ENCODE peak calls at places on chromosomes 2 and 18, in four cellular contexts. Y is KG1, J is AG04449, E is neuronal stem cell. B is an unnamed sample.

GRCh38 chr2:26302846-26303245 is 43.1 kb upstream of the SELENOI start:
- DNase-seq in E (no peak), Y (no peak), J (no peak), B (no peak)

GRCh38 chr2:171308280-171309054 is 125.3 kb downstream of the METTL8 start:
- DNase-seq in J (no peak), E (no peak), Y (no peak), B (no peak)

GRCh38 chr2:111252436-111252835 is 131.7 kb downstream of the BCL2L11 start:
- DNase-seq in E (no peak), Y (no peak), J (no peak), B (no peak)

GRCh38 chr2:84906900-84907714 is 1.7 kb downstream of the TMSB10 start:
- DNase-seq in E (peak; percentile 61), J (no peak), Y (peak; percentile 32), B (peak; percentile 45)

GRCh38 chr2:97726311-97727064 is 13.1 kb downstream of the ZAP70 start:
- DNase-seq in Y (no peak), J (no peak), E (no peak), B (no peak)

GRCh38 chr2:201057715-201058248 is 13.7 kb downstream of the HYCC2 start:
- DNase-seq in Y (no peak), J (no peak), E (no peak), B (no peak)

GRCh38 chr2:240355001-240355891 is 80.2 kb upstream of the GPC1 start:
- DNase-seq in E (no peak), J (no peak), Y (no peak), B (no peak)

GRCh38 chr2:162787616-162788015 is 51.0 kb downstream of the KCNH7 start:
- DNase-seq in E (no peak), J (no peak), Y (no peak), B (no peak)

GRCh38 chr18:47250415-47251046 is 929 bp downstream of the SKOR2 start:
- DNase-seq in Y (no peak), J (no peak), E (no peak), B (no peak)